ENCODE peak calls at places on chromosome 12, in eight cellular contexts. One of them, this sample, is unnamed.

GRCh38 chr12:27319394-27319793 is 13.2 kb upstream of the BMAL2 start:
- DNase-seq in tibial artery: no peak
- DNase-seq in body of pancreas: no peak
- DNase-seq in fibroblast of pulmonary artery: peak
- DNase-seq in aorta: no peak
- DNase-seq in astrocyte of the spinal cord: peak
- DNase-seq in ascending aorta: no peak
- DNase-seq in NB4: no peak
- DNase-seq in this sample: no peak

GRCh38 chr12:111451649-111452129 is 46.0 kb downstream of the SH2B3 start:
- DNase-seq in tibial artery: no peak
- DNase-seq in body of pancreas: no peak
- DNase-seq in fibroblast of pulmonary artery: peak
- DNase-seq in aorta: no peak
- DNase-seq in astrocyte of the spinal cord: peak
- DNase-seq in ascending aorta: no peak
- DNase-seq in NB4: peak
- DNase-seq in this sample: peak

GRCh38 chr12:94285954-94286579 is 137.7 kb downstream of the PLXNC1 start:
- DNase-seq in tibial artery: no peak
- DNase-seq in body of pancreas: no peak
- DNase-seq in fibroblast of pulmonary artery: no peak
- DNase-seq in aorta: no peak
- DNase-seq in astrocyte of the spinal cord: no peak
- DNase-seq in ascending aorta: no peak
- DNase-seq in NB4: no peak
- DNase-seq in this sample: no peak

GRCh38 chr12:50734409-50735263 is 29.3 kb upstream of the ATF1 start:
- DNase-seq in tibial artery: no peak
- DNase-seq in body of pancreas: no peak
- DNase-seq in fibroblast of pulmonary artery: peak
- DNase-seq in aorta: no peak
- DNase-seq in astrocyte of the spinal cord: peak
- DNase-seq in ascending aorta: no peak
- DNase-seq in NB4: peak
- DNase-seq in this sample: peak

GRCh38 chr12:121443911-121444841 is 44.3 kb downstream of the RNF34 start:
- DNase-seq in tibial artery: no peak
- DNase-seq in body of pancreas: no peak
- DNase-seq in fibroblast of pulmonary artery: no peak
- DNase-seq in aorta: no peak
- DNase-seq in astrocyte of the spinal cord: no peak
- DNase-seq in ascending aorta: no peak
- DNase-seq in NB4: no peak
- DNase-seq in this sample: no peak

GRCh38 chr12:93090768-93091172 is 161.7 kb upstream of the EEA1 start:
- DNase-seq in tibial artery: no peak
- DNase-seq in body of pancreas: no peak
- DNase-seq in fibroblast of pulmonary artery: peak
- DNase-seq in aorta: no peak
- DNase-seq in astrocyte of the spinal cord: peak
- DNase-seq in ascending aorta: no peak
- DNase-seq in NB4: peak
- DNase-seq in this sample: no peak

GRCh38 chr12:127284870-127285431 is 982.0 kb upstream of the TMEM132C start:
- DNase-seq in tibial artery: peak
- DNase-seq in body of pancreas: no peak
- DNase-seq in fibroblast of pulmonary artery: peak
- DNase-seq in aorta: peak
- DNase-seq in astrocyte of the spinal cord: peak
- DNase-seq in ascending aorta: no peak
- DNase-seq in NB4: no peak
- DNase-seq in this sample: peak

GRCh38 chr12:96044017-96044985 is 8.9 kb upstream of the LTA4H start:
- DNase-seq in tibial artery: no peak
- DNase-seq in body of pancreas: no peak
- DNase-seq in fibroblast of pulmonary artery: peak
- DNase-seq in aorta: no peak
- DNase-seq in astrocyte of the spinal cord: peak
- DNase-seq in ascending aorta: no peak
- DNase-seq in NB4: peak
- DNase-seq in this sample: no peak

GRCh38 chr12:111268738-111269572 is 99.9 kb downstream of the PHETA1 start:
- DNase-seq in tibial artery: no peak
- DNase-seq in body of pancreas: no peak
- DNase-seq in fibroblast of pulmonary artery: no peak
- DNase-seq in aorta: no peak
- DNase-seq in astrocyte of the spinal cord: no peak
- DNase-seq in ascending aorta: no peak
- DNase-seq in NB4: peak
- DNase-seq in this sample: peak

GRCh38 chr12:85673921-85674420 is 162.2 kb downstream of the RASSF9 start:
- DNase-seq in tibial artery: no peak
- DNase-seq in body of pancreas: no peak
- DNase-seq in fibroblast of pulmonary artery: no peak
- DNase-seq in aorta: no peak
- DNase-seq in astrocyte of the spinal cord: no peak
- DNase-seq in ascending aorta: no peak
- DNase-seq in NB4: no peak
- DNase-seq in this sample: no peak

GRCh38 chr12:66398931-66399625 is 96.8 kb downstream of the HELB start:
- DNase-seq in tibial artery: no peak
- DNase-seq in body of pancreas: no peak
- DNase-seq in fibroblast of pulmonary artery: peak
- DNase-seq in aorta: no peak
- DNase-seq in astrocyte of the spinal cord: peak
- DNase-seq in ascending aorta: no peak
- DNase-seq in NB4: peak
- DNase-seq in this sample: peak

GRCh38 chr12:32305163-32305562 is 94.2 kb upstream of the FGD4 start:
- DNase-seq in tibial artery: no peak
- DNase-seq in body of pancreas: no peak
- DNase-seq in fibroblast of pulmonary artery: peak
- DNase-seq in aorta: no peak
- DNase-seq in astrocyte of the spinal cord: peak
- DNase-seq in ascending aorta: no peak
- DNase-seq in NB4: peak
- DNase-seq in this sample: peak

GRCh38 chr12:93107514-93107942 is 178.4 kb upstream of the EEA1 start:
- DNase-seq in tibial artery: no peak
- DNase-seq in body of pancreas: no peak
- DNase-seq in fibroblast of pulmonary artery: no peak
- DNase-seq in aorta: no peak
- DNase-seq in astrocyte of the spinal cord: peak
- DNase-seq in ascending aorta: no peak
- DNase-seq in NB4: no peak
- DNase-seq in this sample: no peak

GRCh38 chr12:123073962-123074801 is 76.7 kb downstream of the PITPNM2 start:
- DNase-seq in tibial artery: no peak
- DNase-seq in body of pancreas: no peak
- DNase-seq in fibroblast of pulmonary artery: no peak
- DNase-seq in aorta: no peak
- DNase-seq in astrocyte of the spinal cord: no peak
- DNase-seq in ascending aorta: no peak
- DNase-seq in NB4: no peak
- DNase-seq in this sample: no peak
- H3K4me3 ChIP-seq in tibial artery: no peak
- H3K4me3 ChIP-seq in body of pancreas: no peak
- H3K4me3 ChIP-seq in fibroblast of pulmonary artery: no peak
- H3K4me3 ChIP-seq in aorta: no peak
- H3K4me3 ChIP-seq in astrocyte of the spinal cord: no peak
- H3K4me3 ChIP-seq in ascending aorta: no peak
- H3K4me3 ChIP-seq in NB4: no peak
- H3K4me3 ChIP-seq in this sample: no peak

GRCh38 chr12:57737467-57738141 is 938 bp downstream of the AGAP2 start:
- DNase-seq in tibial artery: no peak
- DNase-seq in body of pancreas: no peak
- DNase-seq in fibroblast of pulmonary artery: no peak
- DNase-seq in aorta: no peak
- DNase-seq in astrocyte of the spinal cord: no peak
- DNase-seq in ascending aorta: no peak
- DNase-seq in NB4: no peak
- DNase-seq in this sample: no peak
- H3K4me3 ChIP-seq in tibial artery: peak
- H3K4me3 ChIP-seq in body of pancreas: no peak
- H3K4me3 ChIP-seq in fibroblast of pulmonary artery: peak
- H3K4me3 ChIP-seq in aorta: no peak
- H3K4me3 ChIP-seq in astrocyte of the spinal cord: no peak
- H3K4me3 ChIP-seq in ascending aorta: peak
- H3K4me3 ChIP-seq in NB4: no peak
- H3K4me3 ChIP-seq in this sample: no peak

DNA sequence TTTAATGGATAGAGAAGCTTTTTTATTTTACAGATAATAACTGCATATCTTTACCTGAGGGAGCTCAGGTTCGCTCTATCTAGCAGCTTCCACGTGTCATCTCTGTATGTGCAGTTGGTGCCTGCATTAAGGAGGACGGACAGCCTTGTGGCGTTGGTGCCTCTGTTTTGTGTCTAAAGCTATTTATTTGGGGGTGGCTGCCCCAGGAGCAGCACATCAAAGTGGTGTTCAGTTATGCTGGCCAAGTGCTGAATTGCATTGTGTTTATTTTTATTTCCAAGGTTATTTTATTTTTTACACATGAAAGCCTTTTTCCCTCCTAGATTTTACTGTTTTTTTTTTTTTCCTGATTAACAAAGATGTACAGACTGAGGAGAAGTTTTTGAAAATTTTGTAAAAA is 59.7 kb downstream of the RASSF3 start:
- DNase-seq in tibial artery: no peak
- DNase-seq in body of pancreas: no peak
- DNase-seq in fibroblast of pulmonary artery: no peak
- DNase-seq in aorta: no peak
- DNase-seq in astrocyte of the spinal cord: no peak
- DNase-seq in ascending aorta: no peak
- DNase-seq in NB4: no peak
- DNase-seq in this sample: no peak
- H3K4me3 ChIP-seq in tibial artery: no peak
- H3K4me3 ChIP-seq in body of pancreas: no peak
- H3K4me3 ChIP-seq in fibroblast of pulmonary artery: no peak
- H3K4me3 ChIP-seq in aorta: no peak
- H3K4me3 ChIP-seq in astrocyte of the spinal cord: no peak
- H3K4me3 ChIP-seq in ascending aorta: peak
- H3K4me3 ChIP-seq in NB4: no peak
- H3K4me3 ChIP-seq in this sample: peak

DNA sequence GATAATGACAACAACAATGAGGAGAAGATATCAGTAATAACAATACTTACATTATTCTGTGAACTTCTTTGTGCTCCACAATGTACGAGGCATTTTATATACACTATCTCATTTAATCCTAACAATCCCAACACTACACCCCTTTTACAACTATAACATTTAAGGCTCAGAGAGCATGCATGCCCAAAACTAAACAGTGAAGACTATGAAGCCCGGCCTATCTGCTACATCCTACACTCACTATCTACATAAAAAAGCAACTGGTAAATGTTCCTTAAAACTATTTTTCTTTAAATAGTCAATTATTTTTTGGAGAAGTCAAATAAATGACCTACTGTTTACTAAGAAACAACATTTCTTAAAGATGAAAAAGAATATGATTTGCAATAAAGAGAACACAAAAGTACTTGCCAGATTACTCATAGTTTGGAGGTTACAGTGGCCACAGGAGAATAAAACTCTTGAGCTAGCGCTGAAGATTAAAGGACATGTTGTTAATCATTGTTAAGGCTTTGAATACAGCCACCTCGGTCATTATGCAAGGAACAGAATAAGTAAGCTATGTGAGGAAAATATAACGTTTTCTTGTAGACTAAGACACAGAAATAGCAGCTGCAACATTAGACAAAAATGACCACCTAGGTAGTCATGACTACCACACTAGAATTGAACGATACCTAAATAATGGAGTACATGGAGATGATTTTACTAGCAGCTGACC is 56.7 kb downstream of the EPS8 start:
- DNase-seq in tibial artery: no peak
- DNase-seq in body of pancreas: no peak
- DNase-seq in fibroblast of pulmonary artery: peak
- DNase-seq in aorta: no peak
- DNase-seq in astrocyte of the spinal cord: peak
- DNase-seq in ascending aorta: no peak
- DNase-seq in NB4: no peak
- DNase-seq in this sample: no peak
- H3K4me3 ChIP-seq in tibial artery: no peak
- H3K4me3 ChIP-seq in body of pancreas: no peak
- H3K4me3 ChIP-seq in fibroblast of pulmonary artery: no peak
- H3K4me3 ChIP-seq in aorta: no peak
- H3K4me3 ChIP-seq in astrocyte of the spinal cord: no peak
- H3K4me3 ChIP-seq in ascending aorta: no peak
- H3K4me3 ChIP-seq in NB4: no peak
- H3K4me3 ChIP-seq in this sample: no peak

DNA sequence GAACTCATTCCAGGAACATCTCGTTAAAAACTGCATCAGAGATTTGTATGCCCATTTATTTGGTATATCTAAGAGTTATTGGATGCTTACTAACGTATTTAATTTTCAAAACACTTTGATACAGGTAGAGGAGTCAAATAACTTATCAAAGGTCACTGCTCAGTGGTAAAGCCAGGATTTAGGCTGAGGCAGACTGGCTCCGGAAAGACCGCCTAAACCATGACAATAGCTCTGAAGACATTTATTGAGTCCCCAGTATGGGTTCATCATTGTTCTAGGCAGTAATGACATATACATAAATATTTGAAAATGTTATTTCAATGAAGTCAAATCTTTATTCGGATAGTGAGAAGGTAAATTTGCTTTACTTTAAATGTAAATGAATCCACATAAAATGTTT is 30.3 kb downstream of the WBP11 start:
- DNase-seq in tibial artery: no peak
- DNase-seq in body of pancreas: no peak
- DNase-seq in fibroblast of pulmonary artery: no peak
- DNase-seq in aorta: no peak
- DNase-seq in astrocyte of the spinal cord: no peak
- DNase-seq in ascending aorta: no peak
- DNase-seq in NB4: no peak
- DNase-seq in this sample: no peak
- H3K4me3 ChIP-seq in tibial artery: no peak
- H3K4me3 ChIP-seq in body of pancreas: no peak
- H3K4me3 ChIP-seq in fibroblast of pulmonary artery: no peak
- H3K4me3 ChIP-seq in aorta: no peak
- H3K4me3 ChIP-seq in astrocyte of the spinal cord: no peak
- H3K4me3 ChIP-seq in ascending aorta: no peak
- H3K4me3 ChIP-seq in NB4: no peak
- H3K4me3 ChIP-seq in this sample: no peak

DNA sequence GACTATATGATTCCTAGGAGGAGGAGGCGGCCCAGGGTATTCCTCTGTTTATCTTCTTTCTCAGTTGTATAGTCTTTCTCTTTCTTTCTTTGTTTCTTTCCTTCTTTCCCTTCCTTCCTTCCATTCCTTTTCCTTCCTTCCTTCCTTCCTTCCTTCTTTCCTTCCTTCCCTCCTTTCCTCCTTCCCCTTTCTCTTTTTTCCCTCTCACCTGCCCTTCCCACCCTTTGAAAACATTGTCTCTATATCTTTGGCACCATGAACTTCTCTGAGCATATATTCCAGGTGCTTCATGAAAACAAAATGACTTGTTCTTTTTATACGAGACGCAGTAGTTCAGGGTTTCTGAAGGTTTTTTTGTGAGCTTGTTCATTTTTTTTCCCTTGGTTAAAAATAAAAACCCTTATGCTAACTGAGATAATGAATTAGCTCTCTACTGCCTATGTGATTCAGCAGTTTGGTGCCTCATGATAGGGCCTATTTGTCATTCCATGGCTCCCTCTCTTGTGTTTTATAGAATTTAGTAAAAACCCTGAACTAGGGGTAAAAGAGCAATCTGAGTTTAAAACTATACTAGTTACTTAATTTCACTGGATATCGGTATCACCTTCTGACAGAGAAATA is 3.2 kb upstream of the TESPA1 start:
- DNase-seq in tibial artery: no peak
- DNase-seq in body of pancreas: no peak
- DNase-seq in fibroblast of pulmonary artery: no peak
- DNase-seq in aorta: no peak
- DNase-seq in astrocyte of the spinal cord: no peak
- DNase-seq in ascending aorta: no peak
- DNase-seq in NB4: no peak
- DNase-seq in this sample: no peak
- H3K4me3 ChIP-seq in tibial artery: no peak
- H3K4me3 ChIP-seq in body of pancreas: no peak
- H3K4me3 ChIP-seq in fibroblast of pulmonary artery: no peak
- H3K4me3 ChIP-seq in aorta: no peak
- H3K4me3 ChIP-seq in astrocyte of the spinal cord: no peak
- H3K4me3 ChIP-seq in ascending aorta: no peak
- H3K4me3 ChIP-seq in NB4: no peak
- H3K4me3 ChIP-seq in this sample: no peak

This sample was measured in Jurkat, Clone E6-1.